ENCODE peak calls at places on chromosomes 12 and 14, in six cellular contexts. U is Calu3, O is K562, E is non-pigmented ciliary epithelial cell, L is GDM1, K is heart right ventricle. P is an unnamed sample.

GRCh38 chr14:25132734-25133422 is 82.9 kb upstream of the STXBP6 start:
- DNase-seq in U (peak), E (no peak), L (peak), O (peak), K (peak), P (no peak)

GRCh38 chr12:57749061-57749460 is 3.0 kb downstream of the CDK4 start:
- DNase-seq in U (no peak), K (no peak), L (no peak), O (no peak), E (no peak), P (no peak)

GRCh38 chr12:2719405-2719804 is 75.4 kb upstream of the FKBP4 start:
- DNase-seq in O (no peak), U (no peak), L (no peak), E (no peak), K (no peak), P (no peak)

GRCh38 chr12:54032627-54033100 is at the start of gene HOXC5:
- DNase-seq in E (no peak), K (peak), U (peak), O (peak), L (peak), P (peak)

GRCh38 chr14:91338369-91338768 is 79.3 kb downstream of the CCDC88C start:
- DNase-seq in U (no peak), E (no peak), O (no peak), L (no peak), K (no peak), P (no peak)

GRCh38 chr14:22691171-22691570 is 47.0 kb upstream of the OR6J1 start:
- DNase-seq in L (no peak), E (peak), O (no peak), K (no peak), U (no peak), P (no peak)

GRCh38 chr14:105436891-105437722 is 17.5 kb downstream of the MTA1 start:
- DNase-seq in O (no peak), L (no peak), K (no peak), U (no peak), E (no peak), P (no peak)

GRCh38 chr14:74418031-74418430 is 8.0 kb downstream of the SYNDIG1L start:
- DNase-seq in K (no peak), L (no peak), O (no peak), U (no peak), E (no peak), P (no peak)